ENCODE peak calls at places on chromosomes 12 and 14, in ten cellular contexts. X is GM12891, C is left ventricle myocardium inferior, I is lower lobe of right lung, O is anterior cingulate cortex, R is NCI-H1694, H is RWPE1, J is HT1080, A is T follicular helper cell, V is Caki2. M is an unnamed sample.

GRCh38 chr12:94644141-94644575 is 6.2 kb downstream of the TMCC3 start:
- DNase-seq in X (no peak), C (no peak), I (peak; percentile 58), O (no peak), R (no peak), H (peak; percentile 61), J (peak; percentile 91), A (no peak), V (peak; percentile 55), M (no peak)

GRCh38 chr12:96434107-96434506 is 33.9 kb upstream of the CDK17 start:
- DNase-seq in X (no peak), C (no peak), I (no peak), O (no peak), R (no peak), H (no peak), J (peak; percentile 98), A (peak; percentile 78), V (peak; percentile 56), M (peak; percentile 64)

GRCh38 chr12:6124411-6125151 is at the start of gene VWF:
- DNase-seq in X (no peak), C (no peak), I (no peak), O (no peak), R (no peak), H (peak; percentile 22), J (no peak), A (no peak), V (no peak), M (no peak)

GRCh38 chr14:95891742-95892141 is 15.1 kb downstream of the TUNAR start:
- DNase-seq in X (no peak), C (no peak), I (no peak), O (no peak), R (no peak), H (peak; percentile 59), J (peak; percentile 90), A (no peak), V (peak; percentile 50), M (no peak)

GRCh38 chr14:41476526-41476925 is 130.2 kb upstream of the LRFN5 start:
- DNase-seq in X (no peak), C (no peak), I (no peak), O (no peak), R (no peak), H (no peak), J (peak; percentile 52), A (no peak), V (peak; percentile 9), M (no peak)

GRCh38 chr14:61154606-61155005 is 126.5 kb downstream of the TMEM30B start:
- DNase-seq in X (no peak), C (no peak), I (no peak), O (no peak), R (no peak), H (no peak), J (no peak), A (no peak), V (no peak), M (no peak)

GRCh38 chr12:129202109-129202814 is 349.0 kb downstream of the GLT1D1 start:
- DNase-seq in X (no peak), C (no peak), I (no peak), O (no peak), R (no peak), H (no peak), J (peak; percentile 84), A (no peak), V (peak; percentile 50), M (no peak)

GRCh38 chr14:101098641-101099040 is 195.1 kb upstream of the RTL1 start:
- DNase-seq in X (no peak), C (no peak), I (no peak), O (no peak), R (no peak), H (no peak), J (no peak), A (no peak), V (no peak), M (no peak)

GRCh38 chr12:54306925-54307731 is 6.3 kb upstream of the NFE2 start:
- DNase-seq in X (no peak), C (peak; percentile 79), I (peak; percentile 96), O (no peak), R (no peak), H (peak; percentile 87), J (peak; percentile 52), A (no peak), V (peak; percentile 87), M (no peak)

GRCh38 chr14:90619911-90620310 is 196.3 kb downstream of the TTC7B start:
- DNase-seq in X (no peak), C (no peak), I (no peak), O (no peak), R (no peak), H (no peak), J (no peak), A (no peak), V (no peak), M (no peak)

GRCh38 chr14:42523656-42524055 is 917.0 kb downstream of the LRFN5 start:
- DNase-seq in X (no peak), C (no peak), I (no peak), O (no peak), R (peak; percentile 94), H (no peak), J (no peak), A (no peak), V (no peak), M (no peak)

GRCh38 chr12:27020761-27021160 is 1.6 kb upstream of the MED21 start:
- DNase-seq in X (no peak), C (no peak), I (no peak), O (no peak), R (no peak), H (no peak), J (no peak), A (no peak), V (no peak), M (no peak)

GRCh38 chr12:104680070-104680469 is 223.3 kb downstream of the CHST11 start:
- DNase-seq in X (no peak), C (no peak), I (no peak), O (no peak), R (no peak), H (no peak), J (no peak), A (no peak), V (no peak), M (no peak)

GRCh38 chr12:19779393-19780056 is 340.2 kb downstream of the AEBP2 start:
- DNase-seq in X (no peak), C (peak; percentile 36), I (no peak), O (no peak), R (no peak), H (no peak), J (no peak), A (no peak), V (no peak), M (no peak)

GRCh38 chr12:98686603-98687002 is 41.5 kb downstream of the APAF1 start:
- DNase-seq in X (no peak), C (no peak), I (no peak), O (no peak), R (no peak), H (no peak), J (no peak), A (no peak), V (no peak), M (no peak)

GRCh38 chr14:23537351-23538048 is 14.1 kb downstream of the ZFHX2 start:
- DNase-seq in X (no peak), C (no peak), I (no peak), O (no peak), R (no peak), H (peak; percentile 20), J (peak; percentile 63), A (no peak), V (no peak), M (no peak)

GRCh38 chr12:58310828-58311273 is 369.5 kb downstream of the ATP23 start:
- DNase-seq in X (no peak), C (no peak), I (no peak), O (no peak), R (no peak), H (peak; percentile 85), J (peak; percentile 93), A (no peak), V (peak; percentile 94), M (no peak)

GRCh38 chr14:98293527-98293926 is 978.5 kb downstream of the BCL11B start:
- DNase-seq in X (no peak), C (no peak), I (no peak), O (no peak), R (no peak), H (no peak), J (peak; percentile 19), A (no peak), V (no peak), M (no peak)

GRCh38 chr12:27280412-27280811 is 36.3 kb downstream of the STK38L start:
- DNase-seq in X (no peak), C (no peak), I (no peak), O (no peak), R (no peak), H (no peak), J (no peak), A (no peak), V (no peak), M (no peak)

GRCh38 chr12:79555006-79555925 is 135.5 kb downstream of the PAWR start:
- DNase-seq in X (no peak), C (no peak), I (no peak), O (no peak), R (peak; percentile 14), H (no peak), J (peak; percentile 30), A (no peak), V (peak; percentile 92), M (no peak)

M was measured in GM12864.